ENCODE peak calls at places on chromosomes 1 and 21, in seven cellular contexts. V is HCT116, H is A549, K is GM12878, U is SK-N-SH, T is HepG2, P is K562. N is an unnamed sample.

GRCh38 chr1:55876276-55877060 is 661.3 kb upstream of the USP24 start:
- DNase-seq in V (no peak), H (no peak), K (no peak), U (no peak), T (no peak), P (no peak), N (no peak)

GRCh38 chr21:24824209-24824608 is 783.1 kb downstream of the MRPL39 start:
- DNase-seq in V (no peak), H (no peak), K (no peak), U (no peak), T (no peak), P (no peak), N (no peak)

GRCh38 chr1:1020415-1021009 is 592 bp downstream of the AGRN start:
- DNase-seq in V (no peak), H (no peak), K (no peak), U (peak; percentile 71), T (no peak), P (peak; percentile 79), N (peak; percentile 28)

GRCh38 chr21:27564684-27565280 is 597.9 kb upstream of the ADAMTS5 start:
- DNase-seq in V (no peak), H (no peak), K (no peak), U (peak; percentile 36), T (no peak), P (no peak), N (peak; percentile 58)

GRCh38 chr1:226882631-226883409 is 12.4 kb downstream of the PSEN2 start:
- DNase-seq in V (no peak), H (no peak), K (peak; percentile 86), U (no peak), T (no peak), P (no peak), N (no peak)

GRCh38 chr1:91282695-91283420 is 121.8 kb downstream of the HFM1 start:
- DNase-seq in V (peak; percentile 71), H (peak; percentile 43), K (peak; percentile 9), U (peak; percentile 69), T (peak; percentile 64), P (peak; percentile 59), N (peak; percentile 91)

GRCh38 chr1:161001537-161001936 is 19.4 kb downstream of the F11R start:
- DNase-seq in V (no peak), H (no peak), K (no peak), U (no peak), T (no peak), P (no peak), N (no peak)

GRCh38 chr1:90475623-90476022 is 241.5 kb downstream of the BARHL2 start:
- DNase-seq in V (peak; percentile 2), H (no peak), K (no peak), U (no peak), T (no peak), P (no peak), N (peak; percentile 27)

GRCh38 chr1:34147301-34147700 is 17.7 kb downstream of the CSMD2 start:
- DNase-seq in V (no peak), H (no peak), K (no peak), U (no peak), T (no peak), P (no peak), N (peak; percentile 55)

GRCh38 chr1:46406881-46407608 is 12.9 kb downstream of the FAAH start:
- DNase-seq in V (no peak), H (no peak), K (no peak), U (peak; percentile 52), T (no peak), P (no peak), N (peak; percentile 47)

GRCh38 chr1:67685067-67685557 is at the start of gene GADD45A:
- DNase-seq in V (peak; percentile 98), H (peak; percentile 94), K (peak; percentile 97), U (peak; percentile 95), T (peak; percentile 98), P (peak; percentile 90), N (peak; percentile 99)
- H3K4me1 ChIP-seq in V (peaks cover 50% of the 10 kb centered on the region), H (peaks cover 43% of the 10 kb centered on the region), K (peaks cover 8% of the 10 kb centered on the region), U (peaks cover 15% of the 10 kb centered on the region), T (peaks cover 60% of the 10 kb centered on the region), P (peaks cover 33% of the 10 kb centered on the region), N (peaks cover 17% of the 10 kb centered on the region)

GRCh38 chr1:219660666-219661463 is 48.0 kb upstream of the ZC3H11B start:
- DNase-seq in V (peak; percentile 87), H (peak; percentile 61), K (peak; percentile 27), U (no peak), T (no peak), P (peak; percentile 76), N (peak; percentile 96)

GRCh38 chr1:219659682-219660081 is 46.8 kb upstream of the ZC3H11B start:
- DNase-seq in V (no peak), H (no peak), K (no peak), U (peak; percentile 6), T (no peak), P (no peak), N (peak; percentile 28)

GRCh38 chr1:219657186-219657585 is 44.3 kb upstream of the ZC3H11B start:
- DNase-seq in V (no peak), H (no peak), K (no peak), U (no peak), T (no peak), P (no peak), N (no peak)

GRCh38 chr1:219661464-219662092 is 48.7 kb upstream of the ZC3H11B start:
- DNase-seq in V (no peak), H (no peak), K (no peak), U (no peak), T (peak; percentile 23), P (no peak), N (no peak)

GRCh38 chr1:219659005-219659632 is 46.2 kb upstream of the ZC3H11B start:
- DNase-seq in V (no peak), H (no peak), K (no peak), U (no peak), T (no peak), P (no peak), N (no peak)
- TF ChIP-seq REST in V (no peak), H (no peak), K (no peak), U (no peak), T (no peak), P (no peak), N (no peak)

DNA sequence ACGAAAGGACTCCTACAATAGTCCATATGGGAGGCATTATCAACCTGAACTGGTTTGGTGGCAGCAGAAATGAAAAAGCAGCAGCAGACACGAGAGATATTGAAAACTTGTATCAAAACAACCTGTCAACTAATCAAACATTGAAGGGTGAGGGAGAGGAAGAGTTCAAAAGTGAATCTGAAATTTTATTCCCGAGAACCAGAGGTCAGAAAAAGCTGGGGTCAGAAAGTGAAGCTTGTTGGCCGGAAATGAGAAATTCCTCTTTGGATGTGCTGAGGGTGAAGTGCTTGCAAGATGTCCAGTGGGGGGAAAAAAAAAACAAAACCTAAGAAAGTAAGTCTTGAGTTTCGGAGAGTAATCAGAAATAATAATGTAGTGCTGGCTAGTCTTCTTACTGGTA is 1.9 kb upstream of the C4BPA start:
- DNase-seq in V (no peak), H (no peak), K (no peak), U (no peak), T (no peak), P (no peak), N (no peak)
- H3K4me2 ChIP-seq in V (no peak overlapping the region), H (no peak overlapping the region), K (no peak overlapping the region), U (no peak overlapping the region), T (no peak overlapping the region), P (no peak overlapping the region), N (no peak overlapping the region)

DNA sequence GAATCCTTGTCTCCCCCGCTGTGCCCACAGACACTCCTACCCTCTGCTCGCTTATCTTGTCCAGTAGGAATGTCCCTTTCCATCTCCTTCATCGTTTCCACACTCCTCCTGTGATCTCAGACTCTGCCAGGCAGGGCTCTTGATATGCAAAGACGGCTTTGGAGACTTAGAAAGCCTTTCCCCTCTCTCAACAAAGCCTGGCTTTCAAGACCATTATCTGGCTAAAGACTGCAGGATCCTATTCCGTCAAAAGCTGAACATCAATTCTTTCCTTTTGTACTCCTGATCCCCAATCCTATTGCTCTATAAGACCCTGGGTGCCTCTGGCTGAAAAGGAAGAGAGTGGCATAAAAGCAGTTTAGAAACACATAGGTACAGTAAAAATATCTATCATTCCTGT is 63.9 kb downstream of the SDC3 start:
- DNase-seq in V (no peak), H (no peak), K (no peak), U (no peak), T (no peak), P (no peak), N (peak; percentile 45)
- H3K4me1 ChIP-seq in V (no peaks in the 10 kb centered on the region), H (no peaks in the 10 kb centered on the region), K (no peaks in the 10 kb centered on the region), U (peaks cover 8% of the 10 kb centered on the region), T (peaks cover 31% of the 10 kb centered on the region), P (peaks cover 6% of the 10 kb centered on the region), N (peaks cover 46% of the 10 kb centered on the region)

DNA sequence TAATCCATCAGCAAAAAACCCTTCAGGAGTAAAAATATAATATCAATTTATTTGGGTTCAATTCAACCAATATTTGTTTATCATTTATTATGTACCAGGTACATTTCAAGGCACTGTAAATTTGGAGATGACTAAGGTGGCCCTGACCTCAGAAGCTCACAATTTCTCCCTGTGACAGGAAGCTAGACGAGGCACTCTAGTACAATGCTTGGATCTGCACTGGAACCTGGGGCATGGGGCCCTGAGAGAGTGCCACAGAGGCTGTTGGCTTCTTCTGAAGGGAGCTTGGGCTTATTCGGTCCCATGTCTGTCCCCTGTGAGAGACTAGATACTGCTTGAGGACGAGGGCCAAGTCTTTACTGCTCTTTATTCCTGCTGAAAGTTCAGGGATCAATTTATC is 31.5 kb downstream of the RHOU start:
- DNase-seq in V (no peak), H (no peak), K (no peak), U (no peak), T (no peak), P (no peak), N (no peak)
- TF ChIP-seq REST in V (no peak), H (no peak), K (no peak), U (no peak), T (no peak), P (no peak), N (no peak)

GRCh38 chr1:53468374-53468773 is 9.2 kb downstream of the DMRTB1 start:
- DNase-seq in V (no peak), H (no peak), K (no peak), U (no peak), T (no peak), P (no peak), N (no peak)

GRCh38 chr1:53470584-53470983 is 11.4 kb downstream of the DMRTB1 start:
- DNase-seq in V (no peak), H (no peak), K (no peak), U (no peak), T (no peak), P (no peak), N (peak; percentile 45)

GRCh38 chr1:53471000-53471399 is 11.8 kb downstream of the DMRTB1 start:
- DNase-seq in V (no peak), H (no peak), K (no peak), U (no peak), T (no peak), P (no peak), N (no peak)

GRCh38 chr1:53469373-53469772 is 10.2 kb downstream of the DMRTB1 start:
- DNase-seq in V (no peak), H (no peak), K (no peak), U (no peak), T (no peak), P (no peak), N (peak; percentile 32)

GRCh38 chr1:53470155-53470554 is 11.0 kb downstream of the DMRTB1 start:
- DNase-seq in V (peak; percentile 72), H (peak; percentile 52), K (no peak), U (no peak), T (peak; percentile 42), P (peak; percentile 94), N (peak; percentile 97)
- H3K4me2 ChIP-seq in V (peak overlapping the region; percentile 29), H (no peak overlapping the region), K (no peak overlapping the region), U (no peak overlapping the region), T (no peak overlapping the region), P (no peak overlapping the region), N (peak overlapping the region; percentile 69)